ENCODE peak calls at places on chromosomes 13 and 19, in nine cellular contexts. One of them, this sample, is unnamed. For H3K4me1, the result is how much of the 10 kb centered on the place peaks cover.

GRCh38 chr13:23678768-23679167 is 108.6 kb downstream of the TNFRSF19 start:
- DNase-seq in A549: no peak
- DNase-seq in uterus: no peak
- DNase-seq in heart right ventricle: no peak
- DNase-seq in OCI-LY7: no peak
- DNase-seq in foreskin keratinocyte: peak
- DNase-seq in left ventricle myocardium inferior: no peak
- DNase-seq in GM23248: no peak
- DNase-seq in hepatocyte: no peak
- DNase-seq in this sample: no peak

GRCh38 chr19:46520616-46521015 is 24.9 kb upstream of the PNMA8B start:
- DNase-seq in heart right ventricle: no peak
- DNase-seq in GM23248: no peak
- DNase-seq in uterus: no peak
- DNase-seq in left ventricle myocardium inferior: no peak
- DNase-seq in hepatocyte: no peak
- DNase-seq in foreskin keratinocyte: no peak
- DNase-seq in OCI-LY7: no peak
- DNase-seq in A549: no peak
- DNase-seq in this sample: no peak

GRCh38 chr19:57642396-57643046 is 9.6 kb downstream of the ZNF211 start:
- DNase-seq in hepatocyte: no peak
- DNase-seq in foreskin keratinocyte: peak
- DNase-seq in A549: no peak
- DNase-seq in left ventricle myocardium inferior: no peak
- DNase-seq in heart right ventricle: no peak
- DNase-seq in OCI-LY7: no peak
- DNase-seq in GM23248: no peak
- DNase-seq in uterus: no peak
- DNase-seq in this sample: no peak

GRCh38 chr19:47445937-47446402 is 25.7 kb downstream of the SLC8A2 start:
- DNase-seq in heart right ventricle: no peak
- DNase-seq in A549: no peak
- DNase-seq in OCI-LY7: peak
- DNase-seq in uterus: peak
- DNase-seq in GM23248: peak
- DNase-seq in hepatocyte: peak
- DNase-seq in left ventricle myocardium inferior: no peak
- DNase-seq in foreskin keratinocyte: no peak
- DNase-seq in this sample: no peak

GRCh38 chr13:46295531-46296464 is 84.1 kb downstream of the LRRC63 start:
- DNase-seq in uterus: no peak
- DNase-seq in left ventricle myocardium inferior: no peak
- DNase-seq in OCI-LY7: peak
- DNase-seq in A549: no peak
- DNase-seq in heart right ventricle: no peak
- DNase-seq in hepatocyte: no peak
- DNase-seq in GM23248: peak
- DNase-seq in foreskin keratinocyte: peak
- DNase-seq in this sample: no peak

GRCh38 chr19:48121909-48122371 is 11.3 kb upstream of the PLA2G4C start:
- DNase-seq in GM23248: no peak
- DNase-seq in foreskin keratinocyte: peak
- DNase-seq in hepatocyte: no peak
- DNase-seq in left ventricle myocardium inferior: no peak
- DNase-seq in A549: no peak
- DNase-seq in uterus: no peak
- DNase-seq in heart right ventricle: no peak
- DNase-seq in OCI-LY7: no peak
- DNase-seq in this sample: no peak

GRCh38 chr13:28623782-28624706 is 34.9 kb upstream of the POMP start:
- DNase-seq in foreskin keratinocyte: no peak
- DNase-seq in OCI-LY7: no peak
- DNase-seq in heart right ventricle: no peak
- DNase-seq in A549: no peak
- DNase-seq in GM23248: peak
- DNase-seq in left ventricle myocardium inferior: no peak
- DNase-seq in uterus: no peak
- DNase-seq in hepatocyte: no peak
- DNase-seq in this sample: no peak

GRCh38 chr19:11699931-11700794 is 38.6 kb downstream of the ZNF823 start:
- DNase-seq in left ventricle myocardium inferior: no peak
- DNase-seq in heart right ventricle: no peak
- DNase-seq in GM23248: peak
- DNase-seq in hepatocyte: peak
- DNase-seq in foreskin keratinocyte: peak
- DNase-seq in uterus: no peak
- DNase-seq in OCI-LY7: peak
- DNase-seq in A549: no peak
- DNase-seq in this sample: no peak

GRCh38 chr19:7868326-7868670 is 5.9 kb downstream of the PRR36 start:
- DNase-seq in left ventricle myocardium inferior: no peak
- DNase-seq in A549: no peak
- DNase-seq in hepatocyte: no peak
- DNase-seq in OCI-LY7: no peak
- DNase-seq in foreskin keratinocyte: peak
- DNase-seq in GM23248: peak
- DNase-seq in heart right ventricle: no peak
- DNase-seq in uterus: no peak
- DNase-seq in this sample: no peak

GRCh38 chr19:17089238-17089637 is 13.7 kb downstream of the MYO9B start:
- DNase-seq in foreskin keratinocyte: no peak
- DNase-seq in hepatocyte: peak
- DNase-seq in OCI-LY7: no peak
- DNase-seq in A549: no peak
- DNase-seq in heart right ventricle: no peak
- DNase-seq in uterus: peak
- DNase-seq in left ventricle myocardium inferior: no peak
- DNase-seq in GM23248: peak
- DNase-seq in this sample: no peak

GRCh38 chr13:49627831-49628652 is at the start of gene ARL11:
- DNase-seq in OCI-LY7: peak
- DNase-seq in heart right ventricle: peak
- DNase-seq in left ventricle myocardium inferior: peak
- DNase-seq in foreskin keratinocyte: peak
- DNase-seq in uterus: no peak
- DNase-seq in GM23248: no peak
- DNase-seq in A549: no peak
- DNase-seq in hepatocyte: peak
- DNase-seq in this sample: no peak

GRCh38 chr19:10205636-10206035 is 10.9 kb upstream of the DNMT1 start:
- DNase-seq in GM23248: no peak
- DNase-seq in left ventricle myocardium inferior: no peak
- DNase-seq in A549: no peak
- DNase-seq in uterus: no peak
- DNase-seq in OCI-LY7: no peak
- DNase-seq in foreskin keratinocyte: no peak
- DNase-seq in hepatocyte: no peak
- DNase-seq in heart right ventricle: no peak
- DNase-seq in this sample: no peak

GRCh38 chr13:48542581-48543341 is 9.9 kb upstream of the RCBTB2 start:
- DNase-seq in heart right ventricle: peak
- DNase-seq in foreskin keratinocyte: no peak
- DNase-seq in GM23248: peak
- DNase-seq in hepatocyte: peak
- DNase-seq in left ventricle myocardium inferior: peak
- DNase-seq in OCI-LY7: peak
- DNase-seq in uterus: peak
- DNase-seq in A549: no peak
- DNase-seq in this sample: peak

GRCh38 chr13:30466358-30466714 is 600 bp upstream of the HMGB1 start:
- DNase-seq in foreskin keratinocyte: peak
- DNase-seq in GM23248: peak
- DNase-seq in hepatocyte: peak
- DNase-seq in heart right ventricle: no peak
- DNase-seq in A549: no peak
- DNase-seq in OCI-LY7: peak
- DNase-seq in uterus: no peak
- DNase-seq in left ventricle myocardium inferior: no peak
- DNase-seq in this sample: no peak

GRCh38 chr13:111845621-111846351 is 221.2 kb upstream of the SOX1 start:
- DNase-seq in GM23248: no peak
- DNase-seq in foreskin keratinocyte: no peak
- DNase-seq in A549: no peak
- DNase-seq in OCI-LY7: no peak
- DNase-seq in uterus: no peak
- DNase-seq in left ventricle myocardium inferior: no peak
- DNase-seq in hepatocyte: no peak
- DNase-seq in heart right ventricle: no peak
- DNase-seq in this sample: no peak

GRCh38 chr19:18736415-18737336 is 53.2 kb downstream of the CRTC1 start:
- DNase-seq in A549: no peak
- DNase-seq in GM23248: no peak
- DNase-seq in foreskin keratinocyte: no peak
- DNase-seq in uterus: no peak
- DNase-seq in hepatocyte: no peak
- DNase-seq in heart right ventricle: no peak
- DNase-seq in left ventricle myocardium inferior: no peak
- DNase-seq in OCI-LY7: no peak
- DNase-seq in this sample: no peak

GRCh38 chr19:27974082-27974513 is 1238.9 kb downstream of the UQCRFS1 start:
- DNase-seq in hepatocyte: peak
- DNase-seq in uterus: no peak
- DNase-seq in A549: peak
- DNase-seq in GM23248: peak
- DNase-seq in left ventricle myocardium inferior: no peak
- DNase-seq in heart right ventricle: no peak
- DNase-seq in OCI-LY7: peak
- DNase-seq in foreskin keratinocyte: no peak
- DNase-seq in this sample: no peak

GRCh38 chr13:30870049-30870884 is 35.8 kb upstream of the MEDAG start:
- DNase-seq in left ventricle myocardium inferior: peak
- DNase-seq in GM23248: peak
- DNase-seq in foreskin keratinocyte: peak
- DNase-seq in A549: no peak
- DNase-seq in hepatocyte: peak
- DNase-seq in OCI-LY7: peak
- DNase-seq in uterus: peak
- DNase-seq in heart right ventricle: peak
- DNase-seq in this sample: peak

GRCh38 chr13:110008816-110009215 is 222.4 kb upstream of the IRS2 start:
- DNase-seq in OCI-LY7: no peak
- DNase-seq in A549: no peak
- DNase-seq in uterus: no peak
- DNase-seq in left ventricle myocardium inferior: no peak
- DNase-seq in heart right ventricle: no peak
- DNase-seq in hepatocyte: no peak
- DNase-seq in GM23248: no peak
- DNase-seq in foreskin keratinocyte: no peak
- DNase-seq in this sample: no peak

DNA sequence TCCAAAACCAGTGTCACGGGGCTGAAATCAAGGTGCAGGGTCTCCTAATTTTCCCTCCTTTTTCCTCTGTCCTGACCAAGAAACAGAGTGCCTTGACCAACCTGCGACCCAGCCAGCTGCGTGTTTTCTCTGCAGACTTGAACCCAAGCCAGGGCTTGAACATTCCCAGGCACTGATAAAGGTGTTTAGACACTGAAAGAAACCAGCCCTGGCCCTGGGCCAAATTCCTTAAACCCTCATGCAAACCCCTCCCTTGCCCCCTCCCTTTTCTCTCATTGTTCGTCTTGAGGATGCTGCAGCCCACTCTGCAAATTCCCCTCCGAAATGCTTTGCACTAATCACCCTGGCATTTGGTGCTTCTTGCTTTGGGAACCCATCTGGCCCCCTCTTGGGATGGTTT is 9.5 kb upstream of the FFAR2 start:
- DNase-seq in uterus: no peak
- DNase-seq in GM23248: no peak
- DNase-seq in left ventricle myocardium inferior: no peak
- DNase-seq in heart right ventricle: no peak
- DNase-seq in hepatocyte: no peak
- DNase-seq in foreskin keratinocyte: no peak
- DNase-seq in OCI-LY7: no peak
- DNase-seq in A549: no peak
- DNase-seq in this sample: no peak
- H3K4me1 ChIP-seq in uterus: under half
- H3K4me1 ChIP-seq in GM23248: under half
- H3K4me1 ChIP-seq in left ventricle myocardium inferior: under half
- H3K4me1 ChIP-seq in heart right ventricle: half or more
- H3K4me1 ChIP-seq in hepatocyte: under half
- H3K4me1 ChIP-seq in foreskin keratinocyte: under half
- H3K4me1 ChIP-seq in OCI-LY7: under half
- H3K4me1 ChIP-seq in A549: under half
- H3K4me1 ChIP-seq in this sample: under half

GRCh38 chr19:35716735-35716984 is 1.1 kb upstream of the KMT2B start:
- DNase-seq in A549: no peak
- DNase-seq in left ventricle myocardium inferior: no peak
- DNase-seq in GM23248: no peak
- DNase-seq in heart right ventricle: no peak
- DNase-seq in foreskin keratinocyte: no peak
- DNase-seq in uterus: no peak
- DNase-seq in OCI-LY7: no peak
- DNase-seq in hepatocyte: no peak
- DNase-seq in this sample: no peak
- H3K27ac ChIP-seq in A549: peak
- H3K27ac ChIP-seq in left ventricle myocardium inferior: peak
- H3K27ac ChIP-seq in GM23248: peak
- H3K27ac ChIP-seq in heart right ventricle: peak
- H3K27ac ChIP-seq in foreskin keratinocyte: no peak
- H3K27ac ChIP-seq in uterus: peak
- H3K27ac ChIP-seq in OCI-LY7: peak
- H3K27ac ChIP-seq in hepatocyte: peak
- H3K27ac ChIP-seq in this sample: peak

DNA sequence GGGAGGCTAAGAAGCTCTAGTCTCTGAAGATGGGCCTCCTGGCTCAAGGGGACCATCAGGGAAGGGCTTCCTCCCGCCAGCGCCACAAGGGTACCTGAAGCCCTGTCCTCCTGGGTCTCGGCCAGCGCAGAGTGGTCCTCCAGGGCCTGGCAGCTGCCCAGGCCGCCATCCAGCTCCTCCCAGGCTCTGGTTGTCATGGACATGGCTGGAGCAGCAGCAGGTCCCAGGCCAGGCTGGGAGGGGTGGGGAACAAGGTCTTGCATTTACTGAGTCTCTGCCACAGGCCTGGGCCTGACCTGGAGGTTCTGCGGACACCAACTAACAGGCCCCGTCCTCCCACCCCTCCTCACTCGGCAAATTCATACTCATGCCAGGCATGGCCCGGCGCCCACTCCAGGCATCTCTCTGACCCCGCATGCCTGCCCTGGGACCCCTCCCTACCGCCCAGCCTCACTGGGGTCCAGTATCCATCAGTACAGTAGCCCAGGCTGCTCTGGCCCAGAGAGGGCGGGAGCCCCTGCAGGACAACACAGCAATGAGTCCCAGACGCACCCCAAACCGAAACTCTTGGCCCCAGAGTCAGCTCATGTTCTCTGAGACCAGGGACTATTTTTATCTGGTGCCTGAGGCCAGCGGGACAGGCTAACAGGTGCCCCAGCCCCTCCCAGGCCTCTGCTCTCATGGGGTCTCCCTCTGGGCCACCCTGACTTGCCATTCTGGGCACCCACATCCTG is 938 bp downstream of the JSRP1 start:
- DNase-seq in hepatocyte: no peak
- DNase-seq in GM23248: no peak
- DNase-seq in uterus: no peak
- DNase-seq in left ventricle myocardium inferior: no peak
- DNase-seq in A549: no peak
- DNase-seq in heart right ventricle: no peak
- DNase-seq in OCI-LY7: no peak
- DNase-seq in foreskin keratinocyte: no peak
- DNase-seq in this sample: peak
- H3K4me1 ChIP-seq in hepatocyte: under half
- H3K4me1 ChIP-seq in GM23248: under half
- H3K4me1 ChIP-seq in uterus: under half
- H3K4me1 ChIP-seq in left ventricle myocardium inferior: under half
- H3K4me1 ChIP-seq in A549: under half
- H3K4me1 ChIP-seq in heart right ventricle: under half
- H3K4me1 ChIP-seq in OCI-LY7: half or more
- H3K4me1 ChIP-seq in foreskin keratinocyte: under half
- H3K4me1 ChIP-seq in this sample: under half

GRCh38 chr13:20525601-20526544 is at the start of gene CRYL1:
- DNase-seq in hepatocyte: peak
- DNase-seq in A549: peak
- DNase-seq in OCI-LY7: no peak
- DNase-seq in foreskin keratinocyte: peak
- DNase-seq in heart right ventricle: peak
- DNase-seq in uterus: peak
- DNase-seq in left ventricle myocardium inferior: peak
- DNase-seq in GM23248: peak
- DNase-seq in this sample: peak
- H3K27ac ChIP-seq in hepatocyte: peak
- H3K27ac ChIP-seq in A549: peak
- H3K27ac ChIP-seq in OCI-LY7: no peak
- H3K27ac ChIP-seq in foreskin keratinocyte: no peak
- H3K27ac ChIP-seq in heart right ventricle: peak
- H3K27ac ChIP-seq in uterus: peak
- H3K27ac ChIP-seq in left ventricle myocardium inferior: peak
- H3K27ac ChIP-seq in GM23248: peak
- H3K27ac ChIP-seq in this sample: peak